ENCODE peak calls at places on chromosomes 5 and 9, in six cellular contexts. S is skeletal muscle cell, R is GM23248, B is H7, C is globus pallidus, D is H1. I is an unnamed sample.

GRCh38 chr5:33275921-33276705 is 164.7 kb upstream of the TARS1 start:
- DNase-seq in S (no peak), R (peak), B (no peak), C (no peak), D (no peak), I (peak)

GRCh38 chr5:154732212-154732611 is 23.0 kb upstream of the LARP1 start:
- DNase-seq in S (no peak), R (no peak), B (no peak), C (no peak), D (no peak), I (no peak)

GRCh38 chr9:38417003-38417965 is 7.0 kb downstream of the IGFBPL1 start:
- DNase-seq in S (no peak), R (peak), B (peak), C (no peak), D (peak), I (peak)

GRCh38 chr5:63247651-63248050 is 669.0 kb downstream of the LRRC70 start:
- DNase-seq in S (no peak), R (peak), B (no peak), C (no peak), D (no peak), I (no peak)

GRCh38 chr9:116718111-116718510 is 31.0 kb downstream of the TRIM32 start:
- DNase-seq in S (no peak), R (no peak), B (no peak), C (no peak), D (no peak), I (no peak)

GRCh38 chr9:118170032-118170955 is 466.1 kb downstream of the TLR4 start:
- DNase-seq in S (peak), R (peak), B (peak), C (peak), D (peak), I (peak)

GRCh38 chr9:6351757-6352156 is 23.6 kb downstream of the TPD52L3 start:
- DNase-seq in S (no peak), R (no peak), B (no peak), C (no peak), D (no peak), I (no peak)

GRCh38 chr9:136572003-136572595 is 26.3 kb upstream of the NOTCH1 start:
- DNase-seq in S (peak), R (no peak), B (peak), C (no peak), D (peak), I (peak)

GRCh38 chr9:137379761-137380161 is 43.2 kb downstream of the EXD3 start:
- DNase-seq in S (no peak), R (no peak), B (no peak), C (no peak), D (no peak), I (no peak)

GRCh38 chr9:20784196-20784595 is 100.1 kb downstream of the FOCAD start:
- DNase-seq in S (no peak), R (no peak), B (no peak), C (no peak), D (no peak), I (no peak)

GRCh38 chr5:127040779-127041520 is 10.6 kb upstream of the MARCHF3 start:
- DNase-seq in S (no peak), R (no peak), B (peak), C (no peak), D (no peak), I (peak)

GRCh38 chr9:90053027-90053426 is 448.2 kb downstream of the GADD45G start:
- DNase-seq in S (no peak), R (no peak), B (peak), C (no peak), D (peak), I (no peak)

GRCh38 chr5:175796536-175797499 is 74.6 kb upstream of the CPLX2 start:
- DNase-seq in S (peak), R (peak), B (peak), C (peak), D (peak), I (peak)

I was measured in M059J.